ENCODE peak calls at places on chromosomes 2 and 18, in ten cellular contexts. C is mesothelial cell of epicardium; W is activated T-cell treated with anti-CD3 and anti-CD28 coated beads for 4 hours; B is GM13976; S is RWPE1; N is H9; L is stromal cell of bone marrow; M is left ventricle myocardium inferior; Q is AML-193; E is activated CD8-positive, alpha-beta T cell treated with anti-CD3 and anti-CD28 coated beads, Interleukin-2, amount 10 ng/mL, durations not matched to agents 7 days and 5 days. Y is an unnamed sample.

GRCh38 chr2:230762317-230762896 is 49.8 kb downstream of the CAB39 start:
- DNase-seq in L (no peak), S (no peak), C (no peak), E (peak), W (no peak), M (no peak), Q (peak), B (no peak), N (peak), Y (no peak)

GRCh38 chr2:128236491-128237035 is 82.1 kb downstream of the HS6ST1 start:
- DNase-seq in W (no peak), S (peak), M (no peak), E (no peak), Q (no peak), B (no peak), C (no peak), L (peak), N (no peak), Y (peak)

GRCh38 chr2:29013046-29013780 is 32.1 kb downstream of the TOGARAM2 start:
- DNase-seq in W (no peak), M (no peak), L (no peak), Q (peak), S (peak), N (no peak), E (no peak), C (no peak), B (no peak), Y (no peak)

GRCh38 chr2:238294046-238294392 is 5.6 kb upstream of the PER2 start:
- DNase-seq in E (no peak), B (no peak), M (no peak), S (no peak), W (no peak), Q (no peak), C (no peak), N (no peak), L (no peak), Y (no peak)

GRCh38 chr2:200593905-200594304 is 8.1 kb downstream of the AOX1 start:
- DNase-seq in W (no peak), S (no peak), C (no peak), Q (no peak), N (no peak), E (no peak), M (no peak), L (no peak), B (no peak), Y (no peak)

GRCh38 chr2:44362207-44363015 is 664 bp downstream of the CAMKMT start:
- DNase-seq in B (peak), M (peak), S (peak), C (peak), N (peak), Q (peak), W (peak), L (peak), E (peak), Y (peak)

GRCh38 chr18:13548944-13549878 is 177.1 kb downstream of the FAM210A start:
- DNase-seq in Q (no peak), B (peak), E (no peak), M (no peak), W (no peak), S (no peak), L (no peak), C (no peak), N (no peak), Y (no peak)

GRCh38 chr2:151878655-151879563 is 50.7 kb upstream of the ARL5A start:
- DNase-seq in N (no peak), E (no peak), M (no peak), C (no peak), B (no peak), W (no peak), L (peak), Q (peak), S (no peak), Y (peak)

GRCh38 chr2:122528958-122529670 is 773.7 kb downstream of the TSN start:
- DNase-seq in B (no peak), L (no peak), E (no peak), W (no peak), S (no peak), M (no peak), C (no peak), Q (no peak), N (no peak), Y (no peak)

GRCh38 chr2:171083426-171083825 is 77.3 kb downstream of the TLK1 start:
- DNase-seq in W (no peak), M (no peak), L (no peak), Q (no peak), S (no peak), B (no peak), N (no peak), E (no peak), C (no peak), Y (no peak)

GRCh38 chr2:188607501-188607900 is 315.8 kb downstream of the GULP1 start:
- DNase-seq in E (no peak), N (no peak), L (no peak), W (no peak), C (no peak), S (no peak), Q (no peak), M (no peak), B (no peak), Y (peak)